ENCODE peak calls at places on chromosome 9, in six cellular contexts. I, D, U, K, P and F are unnamed samples.
A peak's percentile ranks its signal among the peaks of the same experiment; 100 is the strongest.

GRCh38 chr9:137649553-137649952 is 30.7 kb downstream of the EHMT1 start:
- DNase-seq in D (no peak), K (no peak), P (no peak), I (no peak), U (no peak), F (no peak)

GRCh38 chr9:33677961-33678360 is 117.4 kb upstream of the PRSS3 start:
- DNase-seq in K (no peak), P (no peak), I (no peak), D (no peak), U (no peak), F (no peak)

GRCh38 chr9:84711936-84712335 is 42.4 kb downstream of the NTRK2 start:
- DNase-seq in D (peak; percentile 54), U (peak; percentile 89), P (peak; percentile 68), I (no peak), K (no peak), F (no peak)

GRCh38 chr9:85741112-85741874 is 461 bp downstream of the AGTPBP1 start:
- DNase-seq in K (peak; percentile 56), U (peak; percentile 49), P (peak; percentile 22), I (peak; percentile 40), D (peak; percentile 57), F (no peak)

GRCh38 chr9:76322810-76323209 is 71.4 kb downstream of the RFK start:
- DNase-seq in I (no peak), U (no peak), P (no peak), K (no peak), D (no peak), F (no peak)

GRCh38 chr9:93128715-93129224 is 5.3 kb downstream of the NINJ1 start:
- DNase-seq in K (peak; percentile 17), P (no peak), U (no peak), I (no peak), D (no peak), F (no peak)

GRCh38 chr9:98957826-98958225 is 14.1 kb downstream of the COL15A1 start:
- DNase-seq in P (no peak), U (no peak), D (no peak), K (no peak), I (no peak), F (no peak)

GRCh38 chr9:131651599-131651998 is 88.3 kb downstream of the RAPGEF1 start:
- DNase-seq in D (no peak), P (no peak), I (no peak), U (no peak), K (no peak), F (no peak)

GRCh38 chr9:108761530-108762347 is 94.0 kb downstream of the ACTL7B start:
- DNase-seq in U (peak; percentile 69), D (peak; percentile 32), K (peak; percentile 61), I (peak; percentile 45), P (peak; percentile 52), F (peak; percentile 64)

GRCh38 chr9:86470326-86470725 is 116.1 kb upstream of the TUT7 start:
- DNase-seq in D (no peak), K (no peak), I (no peak), P (no peak), U (no peak), F (no peak)

GRCh38 chr9:83220737-83221136 is 157.8 kb upstream of the RASEF start:
- DNase-seq in D (no peak), U (peak; percentile 23), K (no peak), I (no peak), P (no peak), F (no peak)

GRCh38 chr9:89661956-89662717 is 57.3 kb downstream of the GADD45G start:
- DNase-seq in K (peak; percentile 98), I (peak; percentile 88), U (peak; percentile 78), P (peak; percentile 64), D (peak; percentile 91), F (peak; percentile 99)

GRCh38 chr9:22307013-22307711 is 139.5 kb upstream of the DMRTA1 start:
- DNase-seq in D (peak; percentile 57), P (peak; percentile 54), K (no peak), I (no peak), U (peak; percentile 59), F (peak; percentile 10)

GRCh38 chr9:92180669-92181181 is 65.5 kb upstream of the SPTLC1 start:
- DNase-seq in P (no peak), K (no peak), I (no peak), D (peak; percentile 9), U (peak; percentile 59), F (no peak)

GRCh38 chr9:134214395-134214765 is 50.0 kb upstream of the RNU6ATAC start:
- DNase-seq in K (no peak), I (no peak), U (no peak), D (no peak), P (no peak), F (no peak)

GRCh38 chr9:12784461-12785250 is 9.8 kb downstream of the LURAP1L start:
- DNase-seq in I (no peak), K (no peak), U (peak; percentile 85), P (peak; percentile 89), D (peak; percentile 91), F (no peak)

GRCh38 chr9:117334101-117334500 is 80.8 kb downstream of the ASTN2 start:
- DNase-seq in I (no peak), P (no peak), K (no peak), D (no peak), U (no peak), F (no peak)

GRCh38 chr9:91207889-91208651 is 153.6 kb downstream of the AUH start:
- DNase-seq in P (no peak), K (no peak), D (peak; percentile 90), U (no peak), I (no peak), F (peak; percentile 81)

GRCh38 chr9:5554254-5554653 is 43.9 kb downstream of the PDCD1LG2 start:
- DNase-seq in P (no peak), I (no peak), K (no peak), D (no peak), U (no peak), F (no peak)

GRCh38 chr9:37281541-37281940 is 141.0 kb upstream of the GRHPR start:
- DNase-seq in P (no peak), I (no peak), U (no peak), K (no peak), D (no peak), F (no peak)

GRCh38 chr9:4740373-4740622 is 704 bp downstream of the AK3 start:
- DNase-seq in P (peak; percentile 39), D (no peak), U (no peak), K (no peak), I (no peak), F (peak; percentile 82)

GRCh38 chr9:132422574-132422973 is 12.6 kb downstream of the CFAP77 start:
- DNase-seq in D (no peak), K (no peak), P (no peak), U (no peak), I (no peak), F (no peak)

GRCh38 chr9:6413365-6414263 is 615 bp downstream of the UHRF2 start:
- DNase-seq in K (peak; percentile 32), I (peak; percentile 22), D (peak; percentile 56), U (peak; percentile 27), P (peak; percentile 18), F (peak; percentile 49)